ENCODE peak calls at places on chromosomes 2 and 18, in nine cellular contexts. R, V, Z, F, J, N, P, M and E are unnamed samples.

GRCh38 chr2:74099271-74099670 is 48.4 kb downstream of the BOLA3 start:
- DNase-seq in R (no peak), V (no peak), Z (no peak), F (no peak), J (no peak), N (no peak), P (no peak), M (no peak), E (no peak)

GRCh38 chr2:74779587-74780135 is 54.3 kb upstream of the HK2 start:
- DNase-seq in R (no peak), V (no peak), Z (no peak), F (no peak), J (no peak), N (no peak), P (no peak), M (no peak), E (no peak)

GRCh38 chr2:230928701-230929380 is 3.8 kb upstream of the GPR55 start:
- DNase-seq in R (no peak), V (no peak), Z (no peak), F (no peak), J (no peak), N (no peak), P (no peak), M (no peak), E (no peak)

GRCh38 chr18:67733094-67733493 is 216.6 kb upstream of the DSEL start:
- DNase-seq in R (no peak), V (no peak), Z (no peak), F (no peak), J (peak), N (no peak), P (no peak), M (no peak), E (no peak)

GRCh38 chr2:172094319-172095145 is 8.2 kb downstream of the DLX2 start:
- DNase-seq in R (no peak), V (no peak), Z (no peak), F (no peak), J (no peak), N (peak), P (no peak), M (no peak), E (no peak)

GRCh38 chr18:44198296-44199284 is 482.1 kb upstream of the SETBP1 start:
- DNase-seq in R (no peak), V (no peak), Z (no peak), F (no peak), J (no peak), N (no peak), P (no peak), M (no peak), E (no peak)

GRCh38 chr2:40098786-40099470 is 319.9 kb upstream of the THUMPD2 start:
- DNase-seq in R (no peak), V (no peak), Z (no peak), F (no peak), J (peak), N (no peak), P (no peak), M (no peak), E (no peak)

GRCh38 chr18:57430166-57430958 is 4.8 kb upstream of the ONECUT2 start:
- DNase-seq in R (no peak), V (no peak), Z (no peak), F (no peak), J (no peak), N (no peak), P (no peak), M (no peak), E (no peak)

GRCh38 chr2:70923378-70924015 is 12.2 kb upstream of the ATP6V1B1 start:
- DNase-seq in R (no peak), V (no peak), Z (no peak), F (peak), J (no peak), N (peak), P (no peak), M (no peak), E (no peak)

GRCh38 chr2:7026740-7027139 is 109.5 kb downstream of the RNF144A start:
- DNase-seq in R (no peak), V (no peak), Z (peak), F (no peak), J (no peak), N (no peak), P (no peak), M (peak), E (no peak)

GRCh38 chr18:46502444-46502843 is 154.6 kb downstream of the LOXHD1 start:
- DNase-seq in R (no peak), V (no peak), Z (no peak), F (peak), J (no peak), N (peak), P (no peak), M (no peak), E (no peak)

GRCh38 chr18:12839057-12839525 is 44.9 kb downstream of the PTPN2 start:
- DNase-seq in R (no peak), V (no peak), Z (no peak), F (peak), J (peak), N (no peak), P (no peak), M (no peak), E (no peak)

GRCh38 chr18:51399491-51400122 is 202.1 kb upstream of the MEX3C start:
- DNase-seq in R (no peak), V (no peak), Z (no peak), F (no peak), J (no peak), N (no peak), P (no peak), M (no peak), E (no peak)

DNA sequence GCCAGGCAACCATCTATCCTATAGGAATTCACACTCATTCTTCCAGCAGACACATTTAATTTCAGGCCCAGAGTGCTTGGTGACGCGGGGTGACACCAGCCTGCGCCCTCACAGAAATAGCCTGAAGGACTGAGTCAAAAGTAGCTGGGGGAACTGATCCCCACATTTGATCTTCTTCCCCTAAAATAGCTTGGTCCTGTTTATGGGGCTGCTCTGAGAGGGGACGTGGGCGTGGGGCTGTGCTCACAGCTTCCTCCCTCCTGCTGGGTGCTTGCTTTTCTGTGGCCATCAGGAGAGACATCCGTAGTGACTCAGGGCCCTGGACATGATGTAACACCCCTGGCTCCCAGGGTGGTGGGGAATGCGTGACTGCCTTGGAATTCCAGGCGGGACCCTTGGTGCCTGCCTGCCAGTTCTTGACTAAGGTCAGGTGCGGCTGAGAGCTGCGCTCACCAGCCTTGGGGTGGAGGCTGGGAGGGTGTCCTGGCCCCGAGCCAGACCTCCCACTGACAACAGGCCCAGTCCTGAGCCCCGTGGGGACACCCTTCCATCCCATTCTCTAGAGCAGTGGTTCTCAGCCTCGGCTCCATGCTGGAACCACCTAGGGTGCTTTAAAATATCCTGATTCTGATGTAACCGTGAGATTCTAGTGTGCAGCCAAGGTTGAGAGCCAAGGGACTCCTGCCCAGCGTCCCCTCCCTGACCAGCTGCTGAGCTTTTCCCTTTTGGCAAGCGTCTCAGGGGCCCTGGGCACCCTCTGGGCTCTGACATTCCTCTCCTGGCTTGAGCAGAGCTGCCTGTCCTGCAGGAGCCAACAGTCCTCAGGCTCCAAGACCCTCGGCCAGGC is 47.4 kb upstream of the SMAD7 start:
- DNase-seq in R (no peak), V (peak), Z (peak), F (no peak), J (peak), N (peak), P (peak), M (peak), E (no peak)
- H3K27ac ChIP-seq in R (no peak), V (peak), Z (peak), F (no peak), J (peak), N (peak), P (no peak), M (no peak), E (no peak)

GRCh38 chr2:145119225-145119624 is 599.3 kb upstream of the ZEB2 start:
- DNase-seq in R (no peak), V (no peak), Z (no peak), F (no peak), J (no peak), N (no peak), P (no peak), M (no peak), E (no peak)

GRCh38 chr2:145126146-145126545 is 606.2 kb upstream of the ZEB2 start:
- DNase-seq in R (no peak), V (no peak), Z (no peak), F (no peak), J (no peak), N (no peak), P (no peak), M (no peak), E (no peak)

GRCh38 chr2:145123606-145124005 is 603.7 kb upstream of the ZEB2 start:
- DNase-seq in R (no peak), V (peak), Z (peak), F (no peak), J (no peak), N (no peak), P (peak), M (peak), E (no peak)
- H3K27ac ChIP-seq in R (no peak), V (no peak), Z (no peak), F (no peak), J (no peak), N (no peak), P (no peak), M (no peak), E (no peak)

GRCh38 chr2:134640494-134640893 is 78.3 kb downstream of the TMEM163 start:
- DNase-seq in R (no peak), V (no peak), Z (no peak), F (no peak), J (no peak), N (no peak), P (no peak), M (no peak), E (no peak)

GRCh38 chr2:134636714-134637113 is 82.1 kb downstream of the TMEM163 start:
- DNase-seq in R (no peak), V (no peak), Z (no peak), F (no peak), J (no peak), N (no peak), P (no peak), M (no peak), E (no peak)

GRCh38 chr2:134642938-134643337 is 75.9 kb downstream of the TMEM163 start:
- DNase-seq in R (no peak), V (no peak), Z (no peak), F (no peak), J (no peak), N (no peak), P (no peak), M (no peak), E (no peak)

GRCh38 chr2:134634054-134634630 is 84.7 kb downstream of the TMEM163 start:
- DNase-seq in R (peak), V (no peak), Z (no peak), F (no peak), J (no peak), N (no peak), P (no peak), M (no peak), E (no peak)

GRCh38 chr2:134639265-134639664 is 79.5 kb downstream of the TMEM163 start:
- DNase-seq in R (no peak), V (no peak), Z (no peak), F (no peak), J (no peak), N (no peak), P (no peak), M (no peak), E (no peak)
- H3K27ac ChIP-seq in R (no peak), V (no peak), Z (no peak), F (no peak), J (no peak), N (no peak), P (no peak), M (no peak), E (no peak)

DNA sequence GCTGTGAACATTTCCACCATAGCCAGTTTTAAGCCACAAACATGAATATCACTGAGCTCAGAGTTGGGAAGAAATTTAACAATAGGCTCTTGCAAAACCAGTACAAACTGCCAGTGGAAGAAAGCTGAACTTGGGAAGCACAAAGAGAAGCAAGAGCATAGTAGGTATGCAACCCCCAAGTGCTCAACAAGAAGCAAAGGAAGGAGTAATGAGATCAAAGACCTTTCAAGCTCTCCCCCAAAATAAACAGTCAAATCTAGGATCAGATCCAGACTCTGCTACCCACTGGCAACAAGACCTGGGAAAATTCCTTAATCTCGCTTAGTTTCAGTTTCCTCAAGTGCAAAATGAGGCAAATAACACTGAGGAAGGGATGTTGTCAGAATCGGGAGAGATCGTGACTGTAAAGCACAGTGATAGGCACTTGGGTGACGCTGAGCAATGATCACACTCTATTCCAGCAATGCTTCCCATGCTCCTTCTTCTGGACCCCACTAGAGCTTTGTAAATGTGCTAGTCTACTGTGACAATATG is 329.2 kb downstream of the TNS1 start:
- DNase-seq in R (no peak), V (no peak), Z (no peak), F (no peak), J (no peak), N (no peak), P (no peak), M (no peak), E (no peak)
- H3K27ac ChIP-seq in R (no peak), V (no peak), Z (peak), F (no peak), J (no peak), N (no peak), P (no peak), M (no peak), E (no peak)

GRCh38 chr2:1162768-1163584 is 212.3 kb downstream of the SNTG2 start:
- DNase-seq in R (peak), V (no peak), Z (no peak), F (no peak), J (no peak), N (peak), P (no peak), M (no peak), E (no peak)

GRCh38 chr2:1157107-1157506 is 206.5 kb downstream of the SNTG2 start:
- DNase-seq in R (no peak), V (no peak), Z (no peak), F (no peak), J (no peak), N (no peak), P (no peak), M (no peak), E (no peak)

GRCh38 chr2:1159013-1159412 is 208.4 kb downstream of the SNTG2 start:
- DNase-seq in R (no peak), V (no peak), Z (no peak), F (no peak), J (no peak), N (no peak), P (no peak), M (no peak), E (no peak)

GRCh38 chr2:1156526-1156925 is 205.9 kb downstream of the SNTG2 start:
- DNase-seq in R (no peak), V (no peak), Z (no peak), F (no peak), J (no peak), N (no peak), P (no peak), M (no peak), E (no peak)

DNA sequence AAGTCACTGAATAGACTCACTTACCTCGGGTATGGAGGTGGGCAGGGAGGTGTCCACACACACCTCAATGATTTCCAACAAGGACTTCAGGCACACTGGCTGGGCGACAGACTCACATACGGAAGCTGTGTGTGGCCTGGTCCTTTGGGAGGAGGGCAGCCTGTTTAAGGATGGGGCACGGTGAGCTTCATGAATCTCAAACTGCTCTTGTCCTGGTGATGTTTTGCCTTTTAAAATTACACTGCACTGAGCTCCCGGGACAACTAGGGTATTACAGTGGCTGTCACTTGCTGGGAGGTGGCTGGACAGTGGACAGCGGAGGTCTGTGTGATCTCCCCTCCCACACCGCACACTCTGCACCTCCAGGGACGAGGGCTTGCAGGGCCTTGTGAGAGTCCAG is 211.6 kb downstream of the SNTG2 start:
- DNase-seq in R (no peak), V (no peak), Z (no peak), F (no peak), J (no peak), N (no peak), P (no peak), M (no peak), E (no peak)
- H3K27ac ChIP-seq in R (peak), V (no peak), Z (no peak), F (no peak), J (no peak), N (peak), P (no peak), M (no peak), E (no peak)

GRCh38 chr2:202671317-202672035 is 36.7 kb downstream of the FAM117B start:
- DNase-seq in R (no peak), V (no peak), Z (no peak), F (no peak), J (no peak), N (no peak), P (no peak), M (no peak), E (peak)

DNA sequence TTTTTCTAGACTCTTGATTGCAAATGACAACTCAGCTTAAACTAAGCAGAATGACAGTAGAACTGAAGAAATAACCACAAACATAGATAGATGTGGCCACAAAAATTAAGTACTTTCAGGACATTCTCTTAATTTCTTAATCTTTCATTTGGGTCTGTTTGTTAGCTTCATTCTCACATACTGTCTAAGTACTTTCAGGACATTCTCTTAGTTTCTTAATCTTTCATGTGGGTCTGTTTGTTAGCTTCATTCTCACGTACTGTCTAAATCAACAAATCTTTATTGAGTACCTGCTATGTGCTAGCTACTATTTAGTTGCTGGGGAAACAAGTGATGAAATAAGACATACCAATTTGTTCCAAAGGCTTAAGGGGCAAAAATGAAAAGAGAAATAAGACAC is 35.1 kb downstream of the FAM117B start:
- DNase-seq in R (no peak), V (no peak), Z (no peak), F (peak), J (no peak), N (no peak), P (no peak), M (no peak), E (no peak)
- H3K27ac ChIP-seq in R (no peak), V (no peak), Z (no peak), F (no peak), J (no peak), N (no peak), P (no peak), M (no peak), E (no peak)

DNA sequence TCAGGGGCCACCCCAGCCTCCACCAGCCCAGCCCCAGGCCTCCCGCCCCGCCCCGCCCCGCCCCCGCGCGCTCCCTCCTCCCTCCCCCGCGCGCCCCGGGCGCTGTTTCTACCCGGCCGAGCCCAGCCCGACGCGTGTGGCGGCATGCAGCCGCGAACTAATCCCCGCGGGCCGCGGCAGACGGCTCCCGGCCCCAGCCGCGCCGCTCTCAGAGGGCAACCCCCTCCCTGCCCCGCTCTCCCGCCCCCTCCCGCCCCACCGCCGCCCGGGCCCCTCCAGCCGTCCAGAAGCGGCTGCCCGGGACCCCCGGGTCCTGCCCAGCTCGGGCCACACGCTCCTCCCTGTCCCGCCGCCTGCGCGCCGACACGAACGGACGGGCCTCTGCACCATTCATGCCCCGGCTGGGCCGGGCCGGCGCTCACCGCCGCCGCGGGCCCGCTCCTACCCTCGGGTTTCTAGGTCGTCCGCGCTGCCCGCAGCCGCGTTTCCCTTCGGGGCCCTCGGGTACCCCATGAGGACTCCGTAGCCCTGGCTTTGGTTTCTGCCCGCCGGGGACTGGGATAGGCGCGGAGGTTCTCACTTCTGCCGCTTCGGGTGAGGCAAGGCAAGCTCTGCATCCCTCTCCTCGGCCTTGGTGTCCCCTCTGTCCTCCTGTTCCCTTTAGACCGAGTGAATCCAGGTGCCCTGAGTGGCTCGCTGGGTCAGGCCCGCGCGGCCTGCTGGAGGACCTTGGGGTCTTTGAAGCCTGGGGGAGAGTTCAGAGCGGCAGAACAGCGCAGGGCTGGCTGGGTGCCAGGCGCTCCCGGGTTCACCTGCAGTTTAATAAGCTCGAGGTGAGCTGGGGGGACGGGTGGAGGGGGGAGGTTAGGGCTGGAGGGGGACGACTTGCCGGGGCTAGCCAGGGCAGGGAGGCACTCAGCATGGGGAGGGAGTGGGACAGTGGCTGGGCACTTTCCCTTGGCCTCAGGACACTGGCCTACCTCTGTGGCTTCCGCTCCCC is 3.1 kb downstream of the WNT10A start:
- DNase-seq in R (no peak), V (no peak), Z (no peak), F (peak), J (peak), N (no peak), P (peak), M (no peak), E (no peak)
- H3K27ac ChIP-seq in R (no peak), V (no peak), Z (no peak), F (peak), J (peak), N (no peak), P (no peak), M (no peak), E (no peak)

GRCh38 chr2:216574046-216574445 is 59.2 kb upstream of the IGFBP2 start:
- DNase-seq in R (no peak), V (no peak), Z (no peak), F (no peak), J (peak), N (peak), P (no peak), M (no peak), E (no peak)
- H3K27ac ChIP-seq in R (no peak), V (no peak), Z (no peak), F (no peak), J (no peak), N (no peak), P (no peak), M (peak), E (no peak)

GRCh38 chr2:68319397-68320117 is at the start of gene CNRIP1:
- DNase-seq in R (no peak), V (peak), Z (peak), F (no peak), J (no peak), N (peak), P (peak), M (peak), E (peak)
- H3K27ac ChIP-seq in R (no peak), V (peak), Z (peak), F (no peak), J (no peak), N (peak), P (peak), M (peak), E (peak)